ENCODE peak calls at places on chromosomes 1 and 21, in four cellular contexts. One of them, this sample, is unnamed.

GRCh38 chr1:239744851-239745250 is 346.8 kb upstream of the FMN2 start:
- DNase-seq in cardiac fibroblast: no peak
- DNase-seq in AG04449: no peak
- DNase-seq in B cell: no peak
- DNase-seq in this sample: no peak

GRCh38 chr1:82604524-82604923 is 803.8 kb downstream of the ADGRL2 start:
- DNase-seq in B cell: no peak
- DNase-seq in AG04449: no peak
- DNase-seq in cardiac fibroblast: no peak
- DNase-seq in this sample: no peak

GRCh38 chr1:111769517-111770146 is 13.9 kb downstream of the DDX20 start:
- DNase-seq in cardiac fibroblast: peak; percentile 86
- DNase-seq in AG04449: no peak
- DNase-seq in B cell: peak; percentile 46
- DNase-seq in this sample: peak; percentile 43

GRCh38 chr1:117572546-117572945 is 33.3 kb upstream of the TENT5C start:
- DNase-seq in AG04449: no peak
- DNase-seq in B cell: peak; percentile 76
- DNase-seq in cardiac fibroblast: no peak
- DNase-seq in this sample: no peak

GRCh38 chr1:203629509-203630082 is 3.0 kb downstream of the ATP2B4 start:
- DNase-seq in AG04449: no peak
- DNase-seq in B cell: no peak
- DNase-seq in cardiac fibroblast: peak; percentile 61
- DNase-seq in this sample: no peak

GRCh38 chr1:214427871-214428277 is 123.5 kb downstream of the PTPN14 start:
- DNase-seq in cardiac fibroblast: peak; percentile 70
- DNase-seq in AG04449: peak; percentile 79
- DNase-seq in B cell: peak; percentile 46
- DNase-seq in this sample: peak; percentile 35

GRCh38 chr1:174021611-174022079 is 512 bp downstream of the RC3H1 start:
- DNase-seq in B cell: peak; percentile 45
- DNase-seq in cardiac fibroblast: peak; percentile 58
- DNase-seq in AG04449: no peak
- DNase-seq in this sample: no peak

GRCh38 chr1:162674018-162674608 is 41.8 kb downstream of the DDR2 start:
- DNase-seq in AG04449: no peak
- DNase-seq in B cell: no peak
- DNase-seq in cardiac fibroblast: peak; percentile 41
- DNase-seq in this sample: no peak

GRCh38 chr21:46099476-46099875 is 1.6 kb downstream of the COL6A2 start:
- DNase-seq in AG04449: no peak
- DNase-seq in cardiac fibroblast: peak; percentile 47
- DNase-seq in B cell: no peak
- DNase-seq in this sample: no peak

GRCh38 chr21:34553199-34553952 is 41.4 kb upstream of the KCNE1 start:
- DNase-seq in cardiac fibroblast: peak; percentile 64
- DNase-seq in AG04449: no peak
- DNase-seq in B cell: no peak
- DNase-seq in this sample: peak; percentile 16

GRCh38 chr1:205350626-205351235 is 6.0 kb downstream of the KLHDC8A start:
- DNase-seq in B cell: no peak
- DNase-seq in cardiac fibroblast: no peak
- DNase-seq in AG04449: no peak
- DNase-seq in this sample: no peak

GRCh38 chr1:31397360-31398095 is 15.5 kb upstream of the SERINC2 start:
- DNase-seq in cardiac fibroblast: no peak
- DNase-seq in B cell: no peak
- DNase-seq in AG04449: no peak
- DNase-seq in this sample: no peak

GRCh38 chr1:201275266-201275666 is 8.0 kb upstream of the PKP1 start:
- DNase-seq in B cell: no peak
- DNase-seq in AG04449: no peak
- DNase-seq in cardiac fibroblast: peak; percentile 81
- DNase-seq in this sample: peak; percentile 62

GRCh38 chr1:9852410-9853301 is 28.9 kb upstream of the CLSTN1 start:
- DNase-seq in B cell: no peak
- DNase-seq in cardiac fibroblast: peak; percentile 84
- DNase-seq in AG04449: no peak
- DNase-seq in this sample: peak; percentile 59

GRCh38 chr1:4657920-4658585 is 3.6 kb downstream of the AJAP1 start:
- DNase-seq in B cell: no peak
- DNase-seq in AG04449: no peak
- DNase-seq in cardiac fibroblast: no peak
- DNase-seq in this sample: no peak

GRCh38 chr1:36176151-36176949 is 20.4 kb downstream of the MAP7D1 start:
- DNase-seq in B cell: no peak
- DNase-seq in cardiac fibroblast: no peak
- DNase-seq in AG04449: no peak
- DNase-seq in this sample: no peak

GRCh38 chr1:206029484-206029883 is 5.8 kb upstream of the CTSE start:
- DNase-seq in cardiac fibroblast: peak; percentile 74
- DNase-seq in AG04449: no peak
- DNase-seq in B cell: no peak
- DNase-seq in this sample: no peak

GRCh38 chr1:41533016-41533730 is 48.7 kb upstream of the EDN2 start:
- DNase-seq in cardiac fibroblast: no peak
- DNase-seq in AG04449: no peak
- DNase-seq in B cell: no peak
- DNase-seq in this sample: no peak

GRCh38 chr1:169368406-169368769 is 393 bp downstream of the BLZF1 start:
- DNase-seq in AG04449: no peak
- DNase-seq in B cell: no peak
- DNase-seq in cardiac fibroblast: peak; percentile 24
- DNase-seq in this sample: no peak

GRCh38 chr1:246139745-246140182 is 367.3 kb downstream of the SMYD3 start:
- DNase-seq in B cell: no peak
- DNase-seq in AG04449: peak; percentile 40
- DNase-seq in cardiac fibroblast: peak; percentile 32
- DNase-seq in this sample: no peak

GRCh38 chr1:237851209-237851845 is 39.4 kb downstream of the ZP4 start:
- DNase-seq in B cell: no peak
- DNase-seq in cardiac fibroblast: peak; percentile 39
- DNase-seq in AG04449: no peak
- DNase-seq in this sample: no peak

GRCh38 chr1:47186267-47187185 is 3.3 kb downstream of the PDZK1IP1 start:
- DNase-seq in B cell: no peak
- DNase-seq in cardiac fibroblast: no peak
- DNase-seq in AG04449: no peak
- DNase-seq in this sample: no peak

GRCh38 chr1:41917051-41917530 is 1.6 kb downstream of the HIVEP3 start:
- DNase-seq in cardiac fibroblast: no peak
- DNase-seq in AG04449: no peak
- DNase-seq in B cell: no peak
- DNase-seq in this sample: no peak

GRCh38 chr1:209516771-209517471 is 66.6 kb upstream of the CAMK1G start:
- DNase-seq in B cell: no peak
- DNase-seq in cardiac fibroblast: no peak
- DNase-seq in AG04449: no peak
- DNase-seq in this sample: no peak

GRCh38 chr1:51520700-51521248 is 1.7 kb upstream of the EPS15 start:
- DNase-seq in AG04449: no peak
- DNase-seq in cardiac fibroblast: no peak
- DNase-seq in B cell: no peak
- DNase-seq in this sample: no peak

GRCh38 chr1:58047265-58047858 is 499.2 kb downstream of the OMA1 start:
- DNase-seq in cardiac fibroblast: peak; percentile 8
- DNase-seq in B cell: no peak
- DNase-seq in AG04449: no peak
- DNase-seq in this sample: no peak

GRCh38 chr1:172089768-172090510 is 248.6 kb downstream of the DNM3 start:
- DNase-seq in B cell: peak; percentile 70
- DNase-seq in cardiac fibroblast: peak; percentile 69
- DNase-seq in AG04449: no peak
- DNase-seq in this sample: peak; percentile 16

GRCh38 chr1:67019121-67019520 is 34.8 kb downstream of the SLC35D1 start:
- DNase-seq in cardiac fibroblast: no peak
- DNase-seq in B cell: no peak
- DNase-seq in AG04449: no peak
- DNase-seq in this sample: no peak

GRCh38 chr1:84665703-84666317 is 24.5 kb downstream of the SSX2IP start:
- DNase-seq in AG04449: peak; percentile 10
- DNase-seq in B cell: no peak
- DNase-seq in cardiac fibroblast: no peak
- DNase-seq in this sample: no peak

GRCh38 chr1:84672080-84672735 is 18.1 kb downstream of the SSX2IP start:
- DNase-seq in AG04449: no peak
- DNase-seq in cardiac fibroblast: no peak
- DNase-seq in B cell: no peak
- DNase-seq in this sample: no peak

GRCh38 chr1:84674021-84674420 is 16.2 kb downstream of the SSX2IP start:
- DNase-seq in B cell: no peak
- DNase-seq in cardiac fibroblast: no peak
- DNase-seq in AG04449: no peak
- DNase-seq in this sample: no peak

GRCh38 chr1:84669831-84670230 is 20.4 kb downstream of the SSX2IP start:
- DNase-seq in B cell: no peak
- DNase-seq in AG04449: no peak
- DNase-seq in cardiac fibroblast: peak; percentile 56
- DNase-seq in this sample: no peak

DNA sequence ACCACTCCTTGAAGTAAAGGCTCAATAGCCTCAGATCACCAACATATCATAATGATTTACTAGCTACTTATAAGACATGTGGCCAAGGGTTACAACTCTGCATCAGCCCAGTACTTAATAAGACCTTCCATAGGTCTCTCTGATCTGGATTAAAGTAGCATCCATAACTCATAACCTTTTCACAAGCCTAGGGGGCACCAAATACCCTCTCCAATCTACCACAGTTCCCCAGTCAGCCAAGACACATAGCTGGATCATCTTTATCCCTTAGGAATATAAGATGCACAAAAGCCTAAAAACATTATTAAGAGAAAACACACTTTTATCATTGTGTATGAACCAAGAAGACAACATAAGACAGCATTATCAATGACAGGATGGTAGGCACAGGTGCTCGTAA is 22.1 kb downstream of the SSX2IP start:
- DNase-seq in B cell: no peak
- DNase-seq in cardiac fibroblast: peak; percentile 43
- DNase-seq in AG04449: no peak
- DNase-seq in this sample: no peak
- TF ChIP-seq CTCF in B cell: no peak
- TF ChIP-seq CTCF in cardiac fibroblast: peak; percentile 21
- TF ChIP-seq CTCF in AG04449: no peak
- TF ChIP-seq CTCF in this sample: peak; percentile 12

GRCh38 chr1:2212542-2213491 is 15.3 kb upstream of the SKI start:
- DNase-seq in cardiac fibroblast: peak; percentile 99
- DNase-seq in AG04449: peak; percentile 82
- DNase-seq in B cell: no peak
- DNase-seq in this sample: peak; percentile 91
- TF ChIP-seq CTCF in cardiac fibroblast: peak; percentile 39
- TF ChIP-seq CTCF in AG04449: peak; percentile 35
- TF ChIP-seq CTCF in B cell: no peak
- TF ChIP-seq CTCF in this sample: peak; percentile 23

DNA sequence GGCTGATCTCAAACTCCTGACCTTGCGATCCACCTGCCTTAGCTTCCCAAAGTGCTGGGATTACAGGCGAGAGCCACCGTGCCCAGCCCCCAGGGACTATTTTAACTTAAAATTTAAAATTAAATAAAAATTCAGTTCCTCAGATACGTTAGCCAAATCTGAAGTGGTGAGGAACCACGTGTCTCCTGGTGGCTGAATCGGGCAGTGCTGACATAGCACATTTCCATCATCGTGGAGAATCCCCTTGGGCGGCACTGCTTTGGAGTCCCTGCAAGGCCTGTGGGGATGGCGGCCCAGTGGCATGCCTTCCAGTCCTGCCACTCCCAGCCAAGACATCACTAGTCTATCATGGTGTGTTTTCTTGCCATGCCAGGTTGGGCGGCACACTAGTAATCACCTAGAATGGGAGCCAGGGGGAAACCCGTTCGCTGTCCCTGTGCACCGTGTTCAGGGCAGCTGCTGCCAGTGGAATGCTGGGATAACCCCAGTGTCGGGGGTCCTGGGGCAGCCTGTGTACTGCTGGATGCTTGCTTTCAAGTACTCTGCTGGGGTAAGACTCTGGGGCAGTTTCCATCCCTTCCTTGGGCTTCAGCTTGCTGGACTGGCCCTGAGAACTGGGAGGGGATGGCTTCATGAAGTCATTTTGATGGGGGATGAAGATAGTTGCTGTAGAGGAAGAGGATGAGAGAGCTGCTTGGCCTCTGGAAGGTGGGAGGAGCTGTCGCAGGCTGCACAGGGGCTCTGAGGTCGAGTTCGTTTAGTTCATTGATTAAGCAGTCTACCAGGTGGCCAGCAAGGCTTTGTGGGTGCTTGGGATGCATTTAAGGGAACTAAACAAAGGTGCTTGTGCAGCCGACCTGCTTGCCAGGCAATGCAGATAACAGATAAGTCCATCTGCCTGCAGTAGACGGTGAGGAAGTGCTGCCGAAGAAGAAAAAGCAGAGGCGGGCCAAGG is 4.6 kb downstream of the ZBTB48 start:
- DNase-seq in cardiac fibroblast: no peak
- DNase-seq in AG04449: no peak
- DNase-seq in B cell: no peak
- DNase-seq in this sample: no peak
- TF ChIP-seq CTCF in cardiac fibroblast: no peak
- TF ChIP-seq CTCF in AG04449: no peak
- TF ChIP-seq CTCF in B cell: no peak
- TF ChIP-seq CTCF in this sample: no peak

GRCh38 chr1:16126738-16127515 is 28.9 kb downstream of the EPHA2 start:
- DNase-seq in AG04449: no peak
- DNase-seq in cardiac fibroblast: no peak
- DNase-seq in B cell: no peak
- DNase-seq in this sample: no peak

GRCh38 chr1:16126160-16126559 is 29.7 kb downstream of the EPHA2 start:
- DNase-seq in B cell: no peak
- DNase-seq in AG04449: no peak
- DNase-seq in cardiac fibroblast: no peak
- DNase-seq in this sample: no peak

GRCh38 chr1:16128338-16128741 is 27.5 kb downstream of the EPHA2 start:
- DNase-seq in AG04449: no peak
- DNase-seq in B cell: no peak
- DNase-seq in cardiac fibroblast: no peak
- DNase-seq in this sample: no peak

GRCh38 chr1:16129316-16129715 is 26.6 kb downstream of the EPHA2 start:
- DNase-seq in B cell: no peak
- DNase-seq in cardiac fibroblast: no peak
- DNase-seq in AG04449: no peak
- DNase-seq in this sample: no peak

DNA sequence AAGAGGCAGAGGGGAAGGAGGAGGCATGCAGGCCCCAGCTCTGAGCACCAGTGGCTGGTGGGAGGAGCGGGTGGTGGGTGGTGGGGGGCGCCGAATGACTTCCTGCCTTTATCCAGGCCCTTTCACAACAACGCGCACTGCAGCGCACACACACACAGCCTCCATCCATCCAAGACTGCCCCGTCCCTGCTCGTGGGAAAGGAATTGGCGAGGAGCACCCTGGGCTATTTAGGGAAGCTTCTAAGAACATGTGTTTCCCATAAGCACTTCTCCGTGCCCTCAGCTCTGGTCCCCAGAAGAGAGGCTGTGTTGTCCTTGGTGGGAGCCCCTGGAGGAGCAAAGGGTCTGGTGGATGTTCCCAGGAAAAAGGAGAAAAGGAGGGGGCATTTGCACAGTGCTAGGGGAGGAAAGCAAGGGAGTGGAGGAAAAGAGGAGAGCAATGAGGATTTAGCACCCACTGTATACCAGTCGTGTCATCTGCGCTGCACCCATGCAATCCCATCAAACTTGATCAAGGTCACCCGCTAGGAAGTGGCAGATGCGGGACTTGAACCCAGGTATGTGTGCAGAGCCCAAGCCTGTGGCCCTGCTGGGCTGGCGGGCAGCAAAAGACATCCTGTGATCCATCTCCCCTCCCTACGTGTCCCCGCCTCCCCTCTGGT is 28.1 kb downstream of the EPHA2 start:
- DNase-seq in B cell: no peak
- DNase-seq in cardiac fibroblast: no peak
- DNase-seq in AG04449: no peak
- DNase-seq in this sample: no peak
- TF ChIP-seq CTCF in B cell: no peak
- TF ChIP-seq CTCF in cardiac fibroblast: no peak
- TF ChIP-seq CTCF in AG04449: no peak
- TF ChIP-seq CTCF in this sample: no peak